ENCODE peak calls at places on chromosome 16, in six cellular contexts. I is CD8-positive, alpha-beta T cell; D is GM23248; X is astrocyte; O is PC-3; Q is tibial nerve. L is an unnamed sample.

GRCh38 chr16:55056585-55057520 is 126.2 kb downstream of the IRX5 start:
- DNase-seq in O (no peak), Q (no peak), X (no peak), D (peak), I (no peak), L (peak)

GRCh38 chr16:77406680-77407079 is 28.2 kb downstream of the ADAMTS18 start:
- DNase-seq in I (no peak), O (peak), Q (no peak), D (peak), X (no peak), L (no peak)

GRCh38 chr16:66304961-66305360 is 61.5 kb upstream of the CDH5 start:
- DNase-seq in X (no peak), I (peak), Q (no peak), D (no peak), O (no peak), L (peak)

GRCh38 chr16:28549301-28549899 is 4.3 kb upstream of the SGF29 start:
- DNase-seq in D (peak), Q (no peak), X (no peak), O (peak), I (no peak), L (no peak)

GRCh38 chr16:31452631-31453106 is 6.6 kb upstream of the ARMC5 start:
- DNase-seq in D (peak), Q (no peak), X (peak), I (no peak), O (peak), L (peak)

GRCh38 chr16:15973460-15973859 is 24.0 kb downstream of the ABCC1 start:
- DNase-seq in X (no peak), I (no peak), Q (no peak), D (peak), O (peak), L (no peak)

GRCh38 chr16:31488630-31489564 is 6.0 kb downstream of the SLC5A2 start:
- DNase-seq in D (no peak), X (no peak), O (no peak), Q (no peak), I (no peak), L (no peak)

GRCh38 chr16:14263011-14263410 is 191.9 kb downstream of the MRTFB start:
- DNase-seq in X (no peak), O (no peak), I (no peak), Q (no peak), D (no peak), L (no peak)

GRCh38 chr16:2817496-2818277 is 650 bp downstream of the PRSS21 start:
- DNase-seq in D (no peak), O (no peak), I (no peak), X (no peak), Q (no peak), L (peak)

GRCh38 chr16:53224932-53225533 is 170.2 kb downstream of the CHD9 start:
- DNase-seq in D (peak), O (peak), I (no peak), X (peak), Q (no peak), L (no peak)

GRCh38 chr16:3152273-3153076 is 17.6 kb downstream of the ZNF213 start:
- DNase-seq in X (peak), O (peak), I (peak), D (peak), Q (peak), L (peak)

GRCh38 chr16:55100100-55100499 is 169.4 kb downstream of the IRX5 start:
- DNase-seq in I (no peak), X (no peak), D (no peak), O (no peak), Q (no peak), L (no peak)

GRCh38 chr16:2769675-2770056 is 7.4 kb downstream of the ELOB start:
- DNase-seq in D (peak), I (no peak), O (no peak), Q (peak), X (no peak), L (peak)

GRCh38 chr16:63663155-63663554 is 1458.7 kb downstream of the CDH11 start:
- DNase-seq in I (no peak), Q (no peak), O (no peak), X (no peak), D (no peak), L (no peak)

GRCh38 chr16:47064775-47065174 is 79.0 kb downstream of the NETO2 start:
- DNase-seq in D (no peak), O (no peak), I (no peak), Q (no peak), X (no peak), L (no peak)

GRCh38 chr16:65178151-65178550 is 56.3 kb upstream of the CDH11 start:
- DNase-seq in I (no peak), O (peak), X (peak), D (peak), Q (no peak), L (no peak)

GRCh38 chr16:66240565-66240964 is 125.9 kb upstream of the CDH5 start:
- DNase-seq in O (no peak), Q (no peak), D (no peak), I (no peak), X (no peak), L (no peak)

GRCh38 chr16:3458852-3459361 is 15.4 kb downstream of the NAA60 start:
- DNase-seq in Q (no peak), X (no peak), I (no peak), D (peak), O (peak), L (no peak)

GRCh38 chr16:63061319-63061718 is 1025.1 kb upstream of the CDH8 start:
- DNase-seq in O (no peak), Q (no peak), I (no peak), D (no peak), X (no peak), L (peak)

GRCh38 chr16:56869513-56870270 is 4.7 kb downstream of the SLC12A3 start:
- DNase-seq in I (no peak), X (no peak), O (peak), D (peak), Q (no peak), L (peak)

GRCh38 chr16:12330977-12331376 is 354.4 kb downstream of the SNX29 start:
- DNase-seq in X (no peak), O (no peak), I (no peak), Q (no peak), D (peak), L (no peak)

GRCh38 chr16:2090819-2091721 is 43.3 kb downstream of the TSC2 start:
- DNase-seq in D (peak), X (peak), O (peak), I (no peak), Q (peak), L (peak)

GRCh38 chr16:35305476-35305875 is 1846.1 kb downstream of the TP53TG3F start:
- DNase-seq in I (no peak), Q (no peak), O (peak), X (no peak), D (no peak), L (no peak)

GRCh38 chr16:27199747-27200146 is 3.6 kb upstream of the KDM8 start:
- DNase-seq in O (no peak), I (peak), Q (no peak), D (no peak), X (peak), L (no peak)
- H3K4me3 ChIP-seq in O (no peak), I (peak), Q (no peak), D (no peak), X (no peak), L (no peak)

GRCh38 chr16:27404163-27404823 is 2.3 kb downstream of the IL21R start:
- DNase-seq in O (no peak), D (no peak), X (no peak), Q (no peak), I (peak), L (no peak)
- H3K27ac ChIP-seq in O (no peak), D (no peak), X (no peak), Q (no peak), I (peak), L (no peak)

DNA sequence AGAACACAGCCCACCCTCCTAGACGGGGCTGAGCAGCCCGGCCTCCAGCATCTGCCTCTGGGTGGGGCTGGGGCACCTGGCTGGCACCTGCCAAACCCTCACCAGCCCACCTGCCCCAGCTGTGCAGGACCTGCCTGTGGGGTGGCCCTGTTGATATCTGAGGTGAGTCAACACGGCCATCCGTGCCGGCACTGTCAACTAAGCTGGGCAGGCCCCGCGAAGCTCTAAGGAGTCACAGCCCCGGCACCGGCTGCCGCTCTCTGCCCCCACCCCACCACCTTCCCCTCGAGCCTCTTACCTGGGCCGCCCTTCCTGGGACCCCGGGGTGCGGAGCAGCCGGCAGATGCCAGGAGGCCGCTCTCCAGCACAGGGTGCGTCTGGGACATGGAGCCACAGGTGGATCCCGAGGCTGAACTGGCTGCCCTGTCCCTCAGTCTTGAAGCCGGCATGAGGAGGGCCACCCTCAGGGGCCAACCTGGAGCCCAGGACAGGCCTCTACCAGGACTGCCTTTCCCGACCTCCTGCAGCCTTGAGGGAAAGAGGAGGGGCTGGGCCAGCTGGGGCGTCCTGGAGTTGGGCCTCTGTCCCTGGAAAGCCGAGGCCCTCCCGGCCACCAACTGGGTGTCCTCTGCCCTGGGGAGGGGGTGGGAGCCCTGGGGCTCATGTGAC is 514 bp downstream of the CBFA2T3 start:
- DNase-seq in O (no peak), Q (no peak), X (no peak), D (no peak), I (no peak), L (no peak)
- H3K4me3 ChIP-seq in O (no peak), Q (no peak), X (no peak), D (no peak), I (no peak), L (no peak)

DNA sequence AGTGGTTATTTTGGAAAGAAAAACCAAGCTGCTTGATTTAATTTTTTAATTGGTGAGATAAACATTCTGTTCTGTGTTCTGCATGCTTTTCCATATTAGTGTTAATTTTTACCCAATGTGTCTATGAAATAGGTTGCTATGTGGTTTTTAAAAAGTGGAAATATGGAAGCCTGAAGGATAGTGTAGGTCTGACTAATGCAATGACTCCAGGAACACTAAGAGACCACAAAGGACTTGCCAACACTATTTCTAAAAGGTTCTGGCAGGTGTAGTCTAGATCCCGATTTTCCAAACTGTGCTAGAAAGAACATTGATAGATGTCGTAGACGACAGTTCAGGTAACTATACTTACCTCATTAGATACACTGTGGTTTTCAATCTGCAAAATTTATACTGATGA is 877.4 kb upstream of the GOT2 start:
- DNase-seq in Q (no peak), D (peak), X (peak), I (no peak), O (no peak), L (no peak)
- H3K27ac ChIP-seq in Q (no peak), D (no peak), X (no peak), I (no peak), O (no peak), L (no peak)

GRCh38 chr16:981695-982151 is at the start of gene SOX8:
- DNase-seq in Q (no peak), X (no peak), O (no peak), I (no peak), D (peak), L (no peak)
- H3K4me3 ChIP-seq in Q (peak), X (no peak), O (peak), I (peak), D (peak), L (peak)

GRCh38 chr16:48489376-48489775 is 104.2 kb upstream of the SIAH1 start:
- DNase-seq in D (no peak), Q (no peak), I (no peak), O (no peak), X (no peak), L (no peak)

GRCh38 chr16:48495303-48495702 is 110.1 kb upstream of the SIAH1 start:
- DNase-seq in I (no peak), D (no peak), O (no peak), Q (no peak), X (no peak), L (no peak)

GRCh38 chr16:48492131-48492530 is 106.9 kb upstream of the SIAH1 start:
- DNase-seq in Q (no peak), O (no peak), X (no peak), I (no peak), D (peak), L (no peak)

GRCh38 chr16:48494742-48495141 is 109.5 kb upstream of the SIAH1 start:
- DNase-seq in D (no peak), O (no peak), X (no peak), Q (no peak), I (no peak), L (no peak)

DNA sequence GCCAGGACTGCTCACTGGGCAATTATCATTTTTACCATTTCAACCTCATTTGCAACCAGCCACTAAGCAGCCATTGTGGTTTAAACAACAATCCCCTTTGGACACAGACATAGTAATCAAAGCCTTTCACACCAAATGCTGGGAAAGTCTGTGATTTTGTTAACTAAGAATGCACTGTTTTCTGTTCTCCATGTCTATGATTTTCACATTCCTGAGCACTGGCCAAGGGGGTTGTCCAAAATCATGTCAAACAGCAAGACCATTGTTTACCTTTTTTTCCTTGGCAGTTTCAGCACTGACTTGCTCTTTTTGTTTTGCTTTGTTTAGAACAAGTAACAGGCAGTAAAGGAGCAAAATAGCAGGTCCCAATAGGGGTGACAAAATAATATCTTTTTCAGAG is 106.3 kb upstream of the SIAH1 start:
- DNase-seq in X (peak), I (no peak), D (peak), O (no peak), Q (no peak), L (no peak)
- H3K27ac ChIP-seq in X (no peak), I (no peak), D (no peak), O (no peak), Q (peak), L (no peak)

GRCh38 chr16:75236736-75237397 is 14.6 kb downstream of the BCAR1 start:
- DNase-seq in X (no peak), O (no peak), I (no peak), D (no peak), Q (no peak), L (no peak)
- H3K4me3 ChIP-seq in X (no peak), O (no peak), I (no peak), D (no peak), Q (no peak), L (no peak)

DNA sequence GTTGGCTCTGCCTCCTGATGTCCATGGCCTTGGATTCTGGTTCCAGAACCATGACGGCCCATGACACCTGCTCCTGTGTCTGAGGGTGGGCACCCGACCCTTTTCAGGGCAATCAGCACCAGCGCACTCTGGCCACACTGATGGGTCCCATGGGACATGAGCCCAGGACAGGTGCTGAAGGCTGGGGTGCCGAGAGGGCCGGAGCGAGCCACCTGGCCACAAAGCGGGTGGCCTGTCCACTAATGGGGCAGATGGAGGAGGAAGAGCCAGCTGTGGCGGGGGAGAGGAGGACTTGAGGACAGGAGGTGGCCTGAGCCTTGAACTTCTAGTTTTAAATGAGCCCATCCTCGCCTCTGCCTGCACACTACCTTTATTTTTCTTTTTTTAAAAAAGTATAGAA is 31.2 kb upstream of the MTSS2 start:
- DNase-seq in D (no peak), I (no peak), Q (no peak), O (no peak), X (no peak), L (no peak)
- H3K27ac ChIP-seq in D (no peak), I (no peak), Q (peak), O (no peak), X (no peak), L (no peak)

GRCh38 chr16:90019543-90020259 is 445 bp upstream of the DBNDD1 start:
- DNase-seq in I (peak), Q (no peak), D (peak), X (peak), O (peak), L (peak)
- H3K4me3 ChIP-seq in I (peak), Q (peak), D (peak), X (peak), O (peak), L (peak)

GRCh38 chr16:87226926-87227650 is 90.1 kb downstream of the C16orf95 start:
- DNase-seq in D (peak), I (no peak), Q (no peak), O (no peak), X (peak), L (no peak)
- H3K27ac ChIP-seq in D (no peak), I (no peak), Q (peak), O (no peak), X (peak), L (no peak)

L was measured in endodermal cell.